ENCODE peak calls at places on chromosomes 2 and 18, in four cellular contexts. E, B, Z and L are unnamed samples.

GRCh38 chr18:5600376-5601071 is 56.7 kb upstream of the EPB41L3 start:
- DNase-seq in E (no peak), B (no peak), Z (no peak), L (no peak)

GRCh38 chr2:100756704-100757103 is 63.2 kb upstream of the NPAS2 start:
- DNase-seq in E (no peak), B (no peak), Z (no peak), L (no peak)

GRCh38 chr2:177817300-177817699 is 255.3 kb downstream of the PDE11A start:
- DNase-seq in E (no peak), B (no peak), Z (no peak), L (no peak)

GRCh38 chr2:88590998-88591613 is 36.2 kb downstream of the EIF2AK3 start:
- DNase-seq in E (peak), B (peak), Z (peak), L (no peak)

GRCh38 chr18:23302852-23303527 is 150.1 kb upstream of the RIOK3 start:
- DNase-seq in E (no peak), B (no peak), Z (no peak), L (no peak)

GRCh38 chr2:38668787-38669479 is 3.0 kb downstream of the GALM start:
- DNase-seq in E (no peak), B (no peak), Z (no peak), L (no peak)

GRCh38 chr2:99891358-99891757 is 251.0 kb downstream of the AFF3 start:
- DNase-seq in E (no peak), B (no peak), Z (no peak), L (no peak)

GRCh38 chr2:235330775-235331438 is 162.9 kb upstream of the AGAP1 start:
- DNase-seq in E (no peak), B (no peak), Z (no peak), L (no peak)

GRCh38 chr2:49943944-49944803 is 789.9 kb upstream of the FSHR start:
- DNase-seq in E (no peak), B (no peak), Z (no peak), L (no peak)

GRCh38 chr2:196884368-196884767 is 42.1 kb downstream of the PGAP1 start:
- DNase-seq in E (no peak), B (no peak), Z (no peak), L (no peak)

GRCh38 chr2:213429516-213429915 is 145.3 kb downstream of the SPAG16 start:
- DNase-seq in E (no peak), B (no peak), Z (no peak), L (no peak)

GRCh38 chr2:57954020-57954419 is 92.6 kb upstream of the VRK2 start:
- DNase-seq in E (no peak), B (no peak), Z (no peak), L (no peak)

GRCh38 chr18:46199515-46200147 is 95.4 kb downstream of the HAUS1 start:
- DNase-seq in E (peak), B (no peak), Z (no peak), L (no peak)

GRCh38 chr2:108927405-108927804 is 61.6 kb downstream of the EDAR start:
- DNase-seq in E (no peak), B (no peak), Z (no peak), L (no peak)

GRCh38 chr2:232502513-232502900 is 14.9 kb upstream of the ECEL1 start:
- DNase-seq in E (no peak), B (no peak), Z (no peak), L (no peak)

GRCh38 chr2:235579128-235579527 is 85.3 kb downstream of the AGAP1 start:
- DNase-seq in E (no peak), B (no peak), Z (no peak), L (no peak)

GRCh38 chr2:33272001-33272400 is 204.4 kb upstream of the RASGRP3 start:
- DNase-seq in E (no peak), B (no peak), Z (peak), L (peak)

GRCh38 chr2:120180066-120180465 is 43.1 kb downstream of the TMEM185B start:
- DNase-seq in E (no peak), B (no peak), Z (no peak), L (no peak)

GRCh38 chr18:22623513-22623912 is 205.8 kb upstream of the CTAGE1 start:
- DNase-seq in E (no peak), B (no peak), Z (no peak), L (no peak)

DNA sequence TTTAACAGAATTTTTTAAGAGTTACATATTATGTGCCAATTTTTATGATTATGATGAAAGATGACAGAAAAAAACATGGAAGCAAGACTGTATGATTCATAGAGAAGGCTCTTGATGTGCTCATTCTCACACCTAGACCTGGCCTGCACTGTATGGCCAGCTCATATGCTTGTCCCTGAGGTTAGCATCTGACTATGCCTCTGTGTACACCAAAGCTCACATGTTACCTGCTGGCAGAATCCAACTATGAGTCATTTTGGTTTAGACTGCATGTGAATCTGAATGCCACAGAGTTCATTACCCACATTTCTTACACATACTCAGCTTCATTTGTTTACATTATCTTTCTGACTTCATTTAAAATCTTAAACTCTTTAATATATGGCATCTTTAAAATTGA is 139.0 kb downstream of the DSC3 start:
- DNase-seq in E (no peak), B (no peak), Z (no peak), L (no peak)
- TF ChIP-seq SPI1 in E (no peak), B (no peak), Z (no peak), L (no peak)

GRCh38 chr2:3036432-3037125 is 341.0 kb downstream of the EIPR1 start:
- DNase-seq in E (no peak), B (no peak), Z (no peak), L (no peak)

GRCh38 chr2:3035385-3036050 is 342.1 kb downstream of the EIPR1 start:
- DNase-seq in E (no peak), B (no peak), Z (no peak), L (no peak)

GRCh38 chr2:3034856-3035255 is 342.8 kb downstream of the EIPR1 start:
- DNase-seq in E (no peak), B (no peak), Z (no peak), L (no peak)

GRCh38 chr2:3033315-3033714 is 344.3 kb downstream of the EIPR1 start:
- DNase-seq in E (no peak), B (no peak), Z (no peak), L (no peak)

GRCh38 chr2:3034396-3034795 is 343.2 kb downstream of the EIPR1 start:
- DNase-seq in E (no peak), B (no peak), Z (no peak), L (no peak)
- TF ChIP-seq SPI1 in E (no peak), B (no peak), Z (no peak), L (no peak)

DNA sequence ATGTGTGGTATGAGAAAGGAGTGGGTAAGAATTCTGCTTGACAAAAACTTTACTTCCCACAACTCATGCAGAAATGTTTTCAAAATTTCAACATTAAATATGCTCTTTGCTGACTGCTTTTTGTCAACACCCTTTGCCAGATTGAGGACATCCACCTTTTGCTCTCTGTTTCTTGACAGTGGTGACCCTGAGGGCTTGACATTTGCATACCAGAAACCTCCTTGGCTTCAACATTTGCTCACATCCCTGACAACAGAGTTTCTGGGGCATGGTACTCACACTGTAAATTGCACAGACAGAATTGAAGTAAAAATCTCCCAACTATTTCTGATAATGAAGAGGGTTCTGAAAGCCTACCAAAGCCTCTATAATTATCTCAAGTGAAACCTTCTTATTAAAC is 95.7 kb downstream of the RND3 start:
- DNase-seq in E (no peak), B (no peak), Z (peak), L (no peak)
- TF ChIP-seq SPI1 in E (no peak), B (no peak), Z (no peak), L (no peak)

GRCh38 chr2:170339324-170339723 is 161.4 kb downstream of the MYO3B start:
- DNase-seq in E (no peak), B (no peak), Z (no peak), L (no peak)

GRCh38 chr2:170339753-170340692 is 162.1 kb downstream of the MYO3B start:
- DNase-seq in E (no peak), B (no peak), Z (no peak), L (no peak)

GRCh38 chr2:170336916-170337315 is 159.0 kb downstream of the MYO3B start:
- DNase-seq in E (no peak), B (no peak), Z (no peak), L (no peak)

GRCh38 chr2:170341684-170342631 is 164.0 kb downstream of the MYO3B start:
- DNase-seq in E (no peak), B (no peak), Z (no peak), L (no peak)

GRCh38 chr2:170340693-170341068 is 162.7 kb downstream of the MYO3B start:
- DNase-seq in E (no peak), B (no peak), Z (peak), L (peak)
- TF ChIP-seq SPI1 in E (no peak), B (no peak), Z (no peak), L (no peak)

DNA sequence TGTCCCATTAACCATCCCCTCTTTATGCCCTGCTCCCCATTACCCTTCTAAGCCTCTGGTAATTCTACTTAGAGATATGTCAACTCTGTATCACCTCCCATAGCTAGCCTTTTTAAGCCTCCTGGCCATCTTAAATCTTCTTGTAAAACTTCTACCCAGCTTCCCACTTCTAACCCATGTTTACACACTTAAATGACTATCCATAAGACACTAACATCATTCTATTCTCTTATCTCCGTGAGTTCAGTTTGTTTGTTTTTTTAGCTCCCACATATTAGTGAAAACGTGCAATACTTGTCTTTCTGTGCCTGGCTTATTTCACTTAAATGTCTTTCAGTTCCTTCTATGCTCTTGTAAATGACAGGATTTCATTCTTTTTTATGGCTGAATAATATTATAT is 42.4 kb downstream of the RAB3GAP1 start:
- DNase-seq in E (no peak), B (no peak), Z (no peak), L (no peak)
- TF ChIP-seq SPI1 in E (no peak), B (no peak), Z (no peak), L (no peak)

GRCh38 chr2:217291259-217291658 is 431.4 kb upstream of the TNP1 start:
- DNase-seq in E (no peak), B (no peak), Z (no peak), L (no peak)

GRCh38 chr2:217288472-217289063 is 428.7 kb upstream of the TNP1 start:
- DNase-seq in E (no peak), B (no peak), Z (no peak), L (no peak)

GRCh38 chr2:217290467-217290866 is 430.6 kb upstream of the TNP1 start:
- DNase-seq in E (no peak), B (no peak), Z (no peak), L (no peak)

GRCh38 chr2:217289909-217290283 is 430.0 kb upstream of the TNP1 start:
- DNase-seq in E (no peak), B (no peak), Z (no peak), L (no peak)

DNA sequence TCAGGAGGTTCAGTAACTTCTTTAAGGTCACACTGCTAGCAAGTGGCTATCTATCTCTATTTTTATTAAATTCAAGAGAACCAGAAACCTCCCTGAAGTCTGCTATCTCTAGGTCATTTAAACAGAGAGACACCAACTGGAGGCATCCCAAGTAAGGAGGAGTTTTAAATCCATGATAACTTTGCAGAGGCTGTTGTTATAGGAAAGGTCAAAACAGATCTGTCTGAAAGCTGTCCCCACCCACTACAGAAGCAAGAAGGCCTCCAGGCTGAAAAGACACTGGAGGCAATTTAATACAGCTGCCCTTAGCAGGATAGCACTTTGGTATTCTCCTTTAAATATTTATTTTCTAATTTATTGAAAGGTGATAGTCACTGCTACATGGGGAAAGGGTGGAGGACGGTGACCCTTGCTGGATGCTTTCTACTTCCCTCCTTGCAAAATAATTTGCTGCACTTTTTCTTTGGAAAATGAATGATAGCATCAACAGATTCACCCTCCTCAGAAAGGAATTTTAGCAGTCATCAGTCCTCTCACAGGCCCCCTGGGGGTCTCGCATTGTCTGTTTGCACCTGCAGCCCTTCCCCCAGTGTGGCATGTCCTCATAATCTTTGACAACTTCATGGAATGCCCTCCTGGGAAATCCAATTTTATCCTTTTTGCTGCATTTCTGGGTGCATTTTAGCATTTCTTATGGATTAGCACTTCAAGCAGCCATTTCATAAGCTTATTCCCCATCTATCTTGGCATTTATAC is 429.5 kb upstream of the TNP1 start:
- DNase-seq in E (no peak), B (no peak), Z (no peak), L (no peak)
- TF ChIP-seq SPI1 in E (no peak), B (no peak), Z (no peak), L (no peak)

GRCh38 chr2:177733-178132 is 86.1 kb downstream of the SH3YL1 start:
- DNase-seq in E (no peak), B (no peak), Z (no peak), L (no peak)
- TF ChIP-seq SPI1 in E (no peak), B (no peak), Z (no peak), L (no peak)

GRCh38 chr2:47078541-47079482 is 76.3 kb downstream of the STPG4 start:
- DNase-seq in E (peak), B (no peak), Z (no peak), L (no peak)
- TF ChIP-seq SPI1 in E (peak), B (no peak), Z (no peak), L (no peak)

GRCh38 chr2:42421157-42421485 is 60.1 kb upstream of the COX7A2L start:
- DNase-seq in E (no peak), B (no peak), Z (no peak), L (no peak)
- TF ChIP-seq SPI1 in E (no peak), B (no peak), Z (no peak), L (no peak)